ENCODE peak calls at places on chromosomes 6 and 20, in six cellular contexts. E is cardiac muscle cell, H is astrocyte of the spinal cord, Y is tibial artery, F is PC-3, D is IMR-90. L is an unnamed sample.
A peak's percentile ranks its signal among the peaks of the same experiment; 100 is the strongest.

GRCh38 chr6:5550631-5551030 is 289.3 kb downstream of the FARS2 start:
- DNase-seq in F (no peak), D (no peak), Y (no peak), E (no peak), H (no peak), L (no peak)

GRCh38 chr6:133380047-133380446 is 138.9 kb downstream of the EYA4 start:
- DNase-seq in Y (no peak), E (no peak), D (no peak), F (no peak), H (no peak), L (no peak)

GRCh38 chr20:43833511-43834395 is 80.9 kb upstream of the TOX2 start:
- DNase-seq in D (no peak), H (no peak), E (no peak), Y (no peak), F (no peak), L (no peak)

GRCh38 chr20:10125757-10126156 is 91.0 kb downstream of the ANKEF1 start:
- DNase-seq in D (peak; percentile 21), Y (no peak), F (peak; percentile 34), E (peak; percentile 13), H (peak; percentile 35), L (peak; percentile 73)

GRCh38 chr20:48584391-48585249 is 243.2 kb downstream of the PREX1 start:
- DNase-seq in D (no peak), E (no peak), H (no peak), F (no peak), Y (peak; percentile 19), L (no peak)

GRCh38 chr20:40961686-40962640 is 66.7 kb upstream of the TOP1 start:
- DNase-seq in Y (peak; percentile 46), H (peak; percentile 36), E (peak; percentile 37), D (peak; percentile 7), F (peak; percentile 52), L (peak; percentile 28)

GRCh38 chr6:3862038-3862437 is 12.9 kb downstream of the FAM50B start:
- DNase-seq in E (no peak), D (no peak), F (no peak), Y (no peak), H (no peak), L (no peak)

GRCh38 chr6:42368156-42368555 is 83.6 kb downstream of the TRERF1 start:
- DNase-seq in E (no peak), Y (no peak), F (no peak), D (no peak), H (no peak), L (no peak)

GRCh38 chr6:19309661-19310060 is 527.5 kb upstream of the ID4 start:
- DNase-seq in F (no peak), E (no peak), D (no peak), H (no peak), Y (no peak), L (no peak)

GRCh38 chr6:136235233-136235564 is 14.9 kb downstream of the MTFR2 start:
- DNase-seq in F (peak; percentile 63), Y (no peak), H (peak; percentile 62), E (no peak), D (peak; percentile 91), L (peak; percentile 64)

DNA sequence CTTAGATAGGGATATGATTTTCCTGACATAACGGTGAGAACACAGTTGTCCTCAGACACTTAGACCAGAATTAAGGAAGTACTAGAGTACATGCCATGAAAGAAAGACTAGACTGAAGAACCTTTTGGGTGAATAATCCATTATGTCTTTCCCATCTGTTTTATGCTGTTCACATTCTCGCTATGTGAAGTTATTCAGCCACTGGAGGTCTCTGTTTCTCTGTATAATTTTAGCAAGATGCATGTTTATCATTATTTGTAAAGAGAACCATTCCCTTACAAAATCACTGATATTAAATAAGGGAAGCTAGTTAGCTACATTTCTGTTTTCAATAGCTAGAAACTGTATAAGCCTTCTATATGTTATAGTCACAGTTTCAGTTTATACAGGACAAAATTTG is 391.9 kb downstream of the CD109 start:
- DNase-seq in D (peak; percentile 77), Y (no peak), H (peak; percentile 31), F (peak; percentile 50), E (peak; percentile 56), L (peak; percentile 24)
- TF ChIP-seq CTCF in D (peak; percentile 68), Y (no peak), H (peak; percentile 5), F (peak; percentile 51), E (peak; percentile 31), L (peak; percentile 26)

GRCh38 chr6:143746202-143747119 is 68.7 kb downstream of the PHACTR2 start:
- DNase-seq in H (no peak), D (no peak), F (no peak), Y (no peak), E (no peak), L (no peak)
- H3K4me3 ChIP-seq in H (no peak overlapping the region), D (peak overlapping the region; percentile 12), F (no peak overlapping the region), Y (peak overlapping the region; percentile 27), E (no peak overlapping the region), L (no peak overlapping the region)

DNA sequence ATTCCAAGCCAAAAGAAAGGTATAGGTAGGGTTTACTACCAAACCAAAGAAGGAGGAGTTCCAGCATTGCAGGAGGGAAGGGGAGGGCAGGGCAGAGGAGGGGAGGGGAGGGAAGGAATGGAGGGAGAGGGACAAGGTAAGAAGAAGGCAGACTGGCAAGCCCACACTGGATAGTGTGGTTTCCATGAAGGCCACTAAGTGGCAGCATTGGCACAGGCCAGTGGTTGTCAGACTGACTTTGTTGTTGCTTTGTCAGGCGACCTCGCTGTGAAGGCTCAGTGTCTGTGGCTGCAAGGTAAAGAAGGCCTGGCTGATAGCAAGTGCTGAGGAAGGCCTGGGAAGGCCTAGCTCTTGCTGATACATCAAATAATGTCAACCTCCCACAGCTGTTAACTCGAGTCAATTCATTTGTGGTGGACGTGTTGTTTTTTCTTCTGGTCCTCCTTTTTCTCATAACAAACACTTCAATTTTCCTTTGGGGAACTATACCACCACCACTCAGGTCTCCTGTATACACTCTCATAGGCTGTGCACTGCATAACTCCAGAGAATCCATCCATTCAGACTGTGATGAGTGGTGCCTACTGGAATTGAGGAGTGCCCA is 7.7 kb upstream of the ZNF334 start:
- DNase-seq in F (peak; percentile 78), D (peak; percentile 64), H (peak; percentile 41), Y (no peak), E (peak; percentile 75), L (peak; percentile 41)
- TF ChIP-seq CTCF in F (peak; percentile 83), D (peak; percentile 77), H (peak; percentile 61), Y (peak; percentile 29), E (peak; percentile 62), L (peak; percentile 65)

GRCh38 chr20:8587810-8588209 is 455.7 kb downstream of the PLCB1 start:
- DNase-seq in E (no peak), D (no peak), Y (no peak), H (no peak), F (no peak), L (no peak)

GRCh38 chr20:8579060-8579459 is 447.0 kb downstream of the PLCB1 start:
- DNase-seq in Y (no peak), D (no peak), F (no peak), H (no peak), E (no peak), L (no peak)

GRCh38 chr20:8587246-8587645 is 455.2 kb downstream of the PLCB1 start:
- DNase-seq in E (no peak), D (no peak), Y (no peak), F (no peak), H (no peak), L (no peak)

GRCh38 chr20:8581451-8582183 is 449.6 kb downstream of the PLCB1 start:
- DNase-seq in H (no peak), E (no peak), F (no peak), D (no peak), Y (no peak), L (no peak)

GRCh38 chr20:8583209-8584106 is 451.4 kb downstream of the PLCB1 start:
- DNase-seq in F (no peak), Y (no peak), D (peak; percentile 17), H (peak; percentile 20), E (peak; percentile 78), L (no peak)
- H3K4me3 ChIP-seq in F (no peak overlapping the region), Y (no peak overlapping the region), D (no peak overlapping the region), H (no peak overlapping the region), E (no peak overlapping the region), L (no peak overlapping the region)

GRCh38 chr6:104855507-104855906 is 4.2 kb downstream of the HACE1 start:
- DNase-seq in H (peak; percentile 41), Y (no peak), E (peak; percentile 12), F (peak; percentile 13), D (peak; percentile 52), L (peak; percentile 60)
- TF ChIP-seq CTCF in H (no peak), Y (no peak), E (no peak), F (no peak), D (no peak), L (no peak)

GRCh38 chr20:25196701-25197120 is 1.2 kb downstream of the ENTPD6 start:
- DNase-seq in D (no peak), H (peak; percentile 7), E (no peak), F (no peak), Y (no peak), L (no peak)
- H3K4me3 ChIP-seq in D (peak overlapping the region; percentile 90), H (peak overlapping the region; percentile 93), E (peak overlapping the region; percentile 64), F (peak overlapping the region; percentile 86), Y (peak overlapping the region; percentile 79), L (peak overlapping the region; percentile 97)

GRCh38 chr6:100370265-100370664 is 94.5 kb downstream of the SIM1 start:
- DNase-seq in H (no peak), E (no peak), F (peak; percentile 18), D (no peak), Y (no peak), L (peak; percentile 59)
- TF ChIP-seq CTCF in H (peak; percentile 16), E (peak; percentile 17), F (peak; percentile 45), D (peak; percentile 18), Y (no peak), L (peak; percentile 13)

DNA sequence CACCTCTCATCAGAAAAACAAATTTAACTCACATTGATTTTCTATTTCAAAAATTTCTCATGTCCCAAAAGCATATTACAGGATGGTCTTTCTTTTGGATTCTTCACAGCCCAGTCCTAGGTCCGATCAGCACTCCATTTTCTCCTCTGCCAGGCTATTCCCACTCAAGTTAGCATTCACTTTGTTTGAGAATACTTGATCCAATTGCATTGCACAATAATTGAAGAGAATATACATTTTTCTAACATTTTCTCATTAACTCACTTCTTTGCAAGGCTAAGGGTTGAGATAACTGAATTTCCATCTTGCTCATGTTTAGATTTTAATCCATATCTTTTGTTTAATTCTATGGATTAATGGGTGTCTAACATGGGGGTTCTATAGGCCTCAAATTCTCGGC is 716.1 kb downstream of the QKI start:
- DNase-seq in D (no peak), Y (no peak), F (no peak), E (no peak), H (no peak), L (no peak)
- H3K4me3 ChIP-seq in D (no peak overlapping the region), Y (no peak overlapping the region), F (no peak overlapping the region), E (no peak overlapping the region), H (no peak overlapping the region), L (no peak overlapping the region)

DNA sequence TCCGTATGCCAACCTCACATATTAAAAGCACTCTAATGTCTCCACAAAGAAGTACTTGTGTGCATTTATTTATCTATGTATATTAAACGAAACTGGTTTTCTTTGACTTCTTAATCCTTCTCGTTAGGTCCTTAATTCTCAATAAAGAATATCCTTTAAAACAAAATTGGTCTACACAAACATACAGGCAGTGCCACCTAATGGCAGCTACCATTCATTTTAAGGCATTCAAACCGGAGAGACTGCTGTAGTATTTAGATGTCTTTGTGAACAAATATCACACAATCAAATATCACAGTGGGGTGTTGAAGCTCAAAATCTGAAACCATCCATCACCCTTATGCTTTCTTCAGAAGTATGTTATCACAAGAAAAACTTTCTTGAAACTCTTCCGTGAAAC is 96.6 kb upstream of the IRAK1BP1 start:
- DNase-seq in D (no peak), Y (no peak), E (no peak), F (peak; percentile 7), H (no peak), L (no peak)
- TF ChIP-seq CTCF in D (peak; percentile 18), Y (no peak), E (no peak), F (peak; percentile 45), H (no peak), L (no peak)

GRCh38 chr20:33250666-33251065 is 14.9 kb downstream of the BPIFA1 start:
- DNase-seq in F (no peak), D (no peak), H (no peak), Y (peak; percentile 1), E (no peak), L (no peak)
- H3K4me3 ChIP-seq in F (no peak overlapping the region), D (no peak overlapping the region), H (no peak overlapping the region), Y (no peak overlapping the region), E (no peak overlapping the region), L (no peak overlapping the region)